ENCODE peak calls at places on chromosome 5, in nine cellular contexts. W is CD4-positive, alpha-beta T cell; I is GM12865; J is HFF-Myc; U is AG04450; T is BJ; Z is breast epithelium; O is dorsolateral prefrontal cortex; P is HepG2. F is an unnamed sample.

GRCh38 chr5:112594060-112594850 is 143.4 kb upstream of the APC start:
- DNase-seq in W (no peak), I (no peak), J (no peak), U (no peak), T (no peak), Z (no peak), O (no peak), P (no peak), F (no peak)

GRCh38 chr5:2375796-2376195 is 375.7 kb downstream of the IRX2 start:
- DNase-seq in W (no peak), I (no peak), J (no peak), U (no peak), T (no peak), Z (no peak), O (no peak), P (no peak), F (no peak)

GRCh38 chr5:93385665-93386064 is 195.4 kb downstream of the NR2F1-AS1 start:
- DNase-seq in W (no peak), I (no peak), J (no peak), U (peak), T (no peak), Z (no peak), O (no peak), P (no peak), F (no peak)

GRCh38 chr5:67996596-67996995 is 219.0 kb upstream of the PIK3R1 start:
- DNase-seq in W (no peak), I (no peak), J (no peak), U (no peak), T (no peak), Z (no peak), O (no peak), P (no peak), F (no peak)

GRCh38 chr5:6626494-6626893 is 6.3 kb downstream of the NSUN2 start:
- DNase-seq in W (no peak), I (no peak), J (no peak), U (no peak), T (no peak), Z (no peak), O (no peak), P (no peak), F (no peak)

GRCh38 chr5:96990102-96990501 is 54.2 kb downstream of the LNPEP start:
- DNase-seq in W (no peak), I (no peak), J (no peak), U (no peak), T (no peak), Z (no peak), O (no peak), P (no peak), F (no peak)

GRCh38 chr5:151005975-151006576 is 14.3 kb upstream of the GPX3 start:
- DNase-seq in W (no peak), I (no peak), J (peak), U (peak), T (peak), Z (peak), O (no peak), P (no peak), F (no peak)

GRCh38 chr5:99544326-99544725 is 615.5 kb upstream of the CHD1 start:
- DNase-seq in W (no peak), I (no peak), J (no peak), U (no peak), T (no peak), Z (no peak), O (no peak), P (no peak), F (no peak)

GRCh38 chr5:1515311-1515920 is 8.3 kb downstream of the LPCAT1 start:
- DNase-seq in W (no peak), I (no peak), J (no peak), U (no peak), T (no peak), Z (peak), O (peak), P (no peak), F (peak)

GRCh38 chr5:135323227-135323626 is 75.8 kb downstream of the MACROH2A1 start:
- DNase-seq in W (no peak), I (no peak), J (no peak), U (no peak), T (no peak), Z (no peak), O (no peak), P (no peak), F (no peak)

GRCh38 chr5:119452373-119453044 is at the start of gene HSD17B4:
- DNase-seq in W (peak), I (peak), J (peak), U (peak), T (peak), Z (peak), O (peak), P (peak), F (peak)

GRCh38 chr5:130002183-130002582 is 97.9 kb downstream of the CHSY3 start:
- DNase-seq in W (no peak), I (no peak), J (no peak), U (no peak), T (no peak), Z (no peak), O (no peak), P (no peak), F (no peak)

GRCh38 chr5:139698461-139699146 is 50.5 kb downstream of the CXXC5 start:
- DNase-seq in W (no peak), I (peak), J (no peak), U (peak), T (no peak), Z (peak), O (no peak), P (no peak), F (peak)

GRCh38 chr5:124957063-124957462 is 210.6 kb upstream of the ZNF608 start:
- DNase-seq in W (no peak), I (no peak), J (no peak), U (no peak), T (no peak), Z (no peak), O (no peak), P (no peak), F (no peak)

GRCh38 chr5:175800656-175801081 is 70.7 kb upstream of the CPLX2 start:
- DNase-seq in W (no peak), I (no peak), J (no peak), U (no peak), T (no peak), Z (no peak), O (no peak), P (no peak), F (no peak)

GRCh38 chr5:172541119-172541763 is 86.9 kb upstream of the SH3PXD2B start:
- DNase-seq in W (no peak), I (no peak), J (no peak), U (no peak), T (no peak), Z (no peak), O (no peak), P (no peak), F (peak)

GRCh38 chr5:32443145-32443540 is 1.4 kb downstream of the ZFR start:
- DNase-seq in W (no peak), I (peak), J (no peak), U (no peak), T (no peak), Z (no peak), O (no peak), P (no peak), F (no peak)

GRCh38 chr5:62977641-62978040 is 399.0 kb downstream of the LRRC70 start:
- DNase-seq in W (no peak), I (no peak), J (no peak), U (no peak), T (no peak), Z (no peak), O (no peak), P (no peak), F (no peak)

GRCh38 chr5:134110382-134110781 is 4.1 kb upstream of the TCF7 start:
- DNase-seq in W (no peak), I (peak), J (no peak), U (no peak), T (no peak), Z (no peak), O (no peak), P (no peak), F (no peak)

GRCh38 chr5:142925795-142926194 is 155.6 kb downstream of the ARHGAP26 start:
- DNase-seq in W (no peak), I (no peak), J (peak), U (peak), T (peak), Z (no peak), O (no peak), P (no peak), F (no peak)

GRCh38 chr5:76325876-76326491 is 77.1 kb upstream of the IQGAP2 start:
- DNase-seq in W (peak), I (peak), J (no peak), U (no peak), T (no peak), Z (no peak), O (no peak), P (no peak), F (no peak)

GRCh38 chr5:43802119-43802518 is 199.1 kb downstream of the NNT start:
- DNase-seq in W (no peak), I (no peak), J (no peak), U (no peak), T (peak), Z (no peak), O (no peak), P (no peak), F (no peak)

GRCh38 chr5:139501376-139501775 is 18.8 kb upstream of the STING1 start:
- DNase-seq in W (no peak), I (no peak), J (no peak), U (no peak), T (no peak), Z (no peak), O (no peak), P (no peak), F (no peak)

GRCh38 chr5:93756372-93756771 is 15.0 kb upstream of the POU5F2 start:
- DNase-seq in W (no peak), I (no peak), J (no peak), U (no peak), T (no peak), Z (no peak), O (no peak), P (no peak), F (no peak)

GRCh38 chr5:175579742-175580432 is 78.0 kb upstream of the HRH2 start:
- DNase-seq in W (no peak), I (no peak), J (no peak), U (no peak), T (no peak), Z (no peak), O (no peak), P (no peak), F (no peak)

DNA sequence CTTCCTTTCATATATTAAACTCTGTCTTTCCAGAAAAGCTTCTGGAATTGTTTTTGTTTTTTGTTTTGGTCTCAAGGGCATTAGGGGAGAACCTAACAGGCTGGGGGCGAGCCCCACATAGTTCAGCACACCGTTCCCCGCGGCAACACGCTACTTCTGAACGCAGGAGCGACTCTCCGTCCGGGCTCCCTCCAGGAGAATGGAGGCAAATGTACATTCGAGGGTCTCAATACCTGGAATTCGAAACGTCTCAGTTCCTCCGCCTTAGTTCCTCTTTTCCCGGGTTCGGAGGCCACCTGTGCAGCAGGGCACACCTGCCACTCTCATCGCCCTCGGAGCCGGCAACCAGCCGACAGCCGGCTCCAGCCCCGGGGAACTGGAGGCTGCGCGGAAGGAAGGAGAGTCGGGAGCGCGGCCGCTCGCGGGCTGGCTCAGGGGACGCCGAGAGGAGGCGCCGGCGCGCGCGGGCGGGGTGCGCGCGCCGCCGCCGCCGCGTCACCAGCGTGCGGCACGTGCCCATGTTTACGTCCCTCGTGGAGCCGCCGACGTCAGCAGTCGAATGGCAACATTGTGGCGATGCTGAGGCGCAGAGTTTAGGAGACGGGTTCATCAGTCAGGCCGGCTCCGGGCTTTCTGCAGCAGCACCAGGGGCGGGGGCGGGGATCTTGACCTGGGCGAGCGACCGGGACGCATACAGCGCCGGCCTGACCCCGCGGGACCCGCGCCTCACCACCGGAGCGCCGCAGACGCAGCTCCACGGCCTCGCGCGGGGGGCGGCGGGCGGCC is at the start of gene JMY:
- DNase-seq in W (peak), I (peak), J (peak), U (peak), T (no peak), Z (peak), O (peak), P (peak), F (peak)
- TF ChIP-seq CTCF in W (no peak), I (no peak), J (no peak), U (peak), T (peak), Z (no peak), O (peak), P (peak), F (no peak)

GRCh38 chr5:38382898-38383297 is 124.5 kb downstream of the EGFLAM start:
- DNase-seq in W (peak), I (peak), J (peak), U (peak), T (no peak), Z (peak), O (no peak), P (peak), F (peak)
- TF ChIP-seq CTCF in W (peak), I (peak), J (peak), U (peak), T (peak), Z (peak), O (peak), P (peak), F (peak)

GRCh38 chr5:74502479-74502950 is 138.0 kb downstream of the ENC1 start:
- DNase-seq in W (no peak), I (no peak), J (no peak), U (no peak), T (no peak), Z (no peak), O (no peak), P (peak), F (no peak)

GRCh38 chr5:74497706-74498105 is 142.8 kb downstream of the ENC1 start:
- DNase-seq in W (no peak), I (no peak), J (no peak), U (no peak), T (no peak), Z (no peak), O (no peak), P (no peak), F (no peak)

GRCh38 chr5:74500037-74500917 is 140.3 kb downstream of the ENC1 start:
- DNase-seq in W (no peak), I (no peak), J (no peak), U (no peak), T (no peak), Z (no peak), O (no peak), P (peak), F (no peak)

GRCh38 chr5:74501674-74502478 is 138.7 kb downstream of the ENC1 start:
- DNase-seq in W (no peak), I (no peak), J (no peak), U (no peak), T (no peak), Z (no peak), O (no peak), P (no peak), F (no peak)

GRCh38 chr5:74499236-74499635 is 141.3 kb downstream of the ENC1 start:
- DNase-seq in W (no peak), I (no peak), J (no peak), U (no peak), T (no peak), Z (no peak), O (no peak), P (peak), F (no peak)
- TF ChIP-seq CTCF in W (no peak), I (no peak), J (no peak), U (no peak), T (no peak), Z (no peak), O (no peak), P (no peak), F (no peak)

DNA sequence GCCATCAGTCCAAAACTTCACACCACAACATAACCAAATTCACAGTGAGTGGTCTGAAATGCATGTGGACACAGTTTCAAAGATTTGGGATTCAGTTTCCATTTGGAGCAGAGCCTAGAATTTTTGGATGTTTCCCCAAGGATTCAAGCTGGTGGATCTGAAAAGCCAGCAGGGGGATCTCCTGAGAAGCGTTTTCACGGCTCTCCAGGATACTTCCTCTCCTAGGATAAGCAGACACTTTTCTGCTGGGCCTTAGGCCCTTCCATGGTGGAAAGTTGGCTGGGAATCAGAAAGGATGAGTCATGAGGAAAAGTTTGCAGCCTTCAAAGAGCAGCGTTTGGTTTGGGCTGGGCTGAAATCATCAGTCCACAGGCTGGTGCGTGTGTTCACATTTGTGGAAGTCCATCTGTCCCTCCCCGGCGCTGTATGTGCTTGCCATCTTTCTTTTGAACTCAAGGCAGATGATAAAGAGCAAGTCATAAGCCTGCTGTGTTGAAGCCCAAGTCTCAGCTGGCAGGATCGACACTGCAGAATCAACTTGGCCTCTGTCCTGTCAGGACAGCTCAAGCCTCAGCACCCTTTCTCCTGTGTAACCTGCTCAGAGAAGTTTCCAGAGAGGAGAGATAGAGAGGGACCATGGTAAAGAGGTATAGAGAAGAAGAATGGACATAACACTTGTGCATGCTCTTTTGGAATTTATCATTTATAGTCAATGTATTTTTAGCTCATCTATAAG is 152.6 kb upstream of the MSX2 start:
- DNase-seq in W (no peak), I (no peak), J (peak), U (peak), T (peak), Z (peak), O (no peak), P (peak), F (peak)
- TF ChIP-seq CTCF in W (no peak), I (no peak), J (peak), U (peak), T (peak), Z (no peak), O (peak), P (no peak), F (no peak)

GRCh38 chr5:108617467-108618435 is 129.9 kb upstream of the FER start:
- DNase-seq in W (no peak), I (no peak), J (no peak), U (no peak), T (no peak), Z (no peak), O (no peak), P (no peak), F (no peak)
- TF ChIP-seq CTCF in W (no peak), I (no peak), J (no peak), U (no peak), T (no peak), Z (no peak), O (no peak), P (no peak), F (no peak)

GRCh38 chr5:170070556-170071412 is 34.9 kb upstream of the FOXI1 start:
- DNase-seq in W (no peak), I (no peak), J (no peak), U (peak), T (no peak), Z (no peak), O (peak), P (no peak), F (peak)
- TF ChIP-seq CTCF in W (peak), I (peak), J (peak), U (peak), T (peak), Z (no peak), O (peak), P (peak), F (peak)

DNA sequence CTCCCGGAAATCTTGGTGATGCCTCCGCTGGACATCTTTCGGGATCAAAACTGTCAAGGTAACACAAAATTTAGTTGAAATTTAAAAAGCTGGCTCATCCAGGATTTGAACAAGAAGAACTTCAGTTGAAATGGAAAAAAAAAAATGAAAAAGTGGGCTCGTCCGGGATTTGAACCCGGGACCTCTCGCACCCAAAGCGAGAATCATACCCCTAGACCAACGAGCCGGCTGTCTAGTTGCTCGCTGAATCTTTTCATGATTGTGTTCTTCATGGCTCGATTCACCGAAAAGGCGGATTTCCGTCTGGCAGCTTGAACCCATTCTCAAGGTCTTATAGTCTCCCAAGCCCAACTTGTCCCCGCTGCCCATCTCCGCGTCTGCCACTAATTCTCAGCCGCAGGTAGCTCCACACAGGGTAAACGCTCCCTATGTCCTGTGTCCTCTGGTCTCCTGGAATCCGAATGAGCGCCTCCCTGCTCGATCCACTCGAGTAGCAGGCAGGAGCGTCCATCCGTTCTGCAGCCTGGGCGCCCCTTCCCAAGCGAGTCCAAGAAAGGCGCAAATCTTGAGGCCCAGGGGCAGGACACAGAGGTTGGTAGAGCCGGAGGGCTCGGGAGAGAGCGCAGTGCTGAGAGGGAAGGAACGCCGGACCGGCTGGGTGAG is 16.2 kb downstream of the TRIM7 start:
- DNase-seq in W (peak), I (peak), J (no peak), U (peak), T (no peak), Z (peak), O (no peak), P (peak), F (peak)
- TF ChIP-seq CTCF in W (no peak), I (no peak), J (no peak), U (no peak), T (no peak), Z (no peak), O (no peak), P (no peak), F (no peak)

GRCh38 chr5:179186801-179187200 is 126.6 kb downstream of the ZNF354C start:
- DNase-seq in W (no peak), I (no peak), J (no peak), U (no peak), T (no peak), Z (no peak), O (no peak), P (no peak), F (no peak)

GRCh38 chr5:179188636-179189035 is 128.5 kb downstream of the ZNF354C start:
- DNase-seq in W (no peak), I (no peak), J (no peak), U (no peak), T (no peak), Z (no peak), O (no peak), P (no peak), F (no peak)

GRCh38 chr5:179186092-179186419 is 125.9 kb downstream of the ZNF354C start:
- DNase-seq in W (no peak), I (no peak), J (no peak), U (no peak), T (no peak), Z (no peak), O (no peak), P (no peak), F (no peak)

GRCh38 chr5:179187681-179188575 is 127.8 kb downstream of the ZNF354C start:
- DNase-seq in W (no peak), I (no peak), J (no peak), U (no peak), T (no peak), Z (no peak), O (no peak), P (no peak), F (no peak)

DNA sequence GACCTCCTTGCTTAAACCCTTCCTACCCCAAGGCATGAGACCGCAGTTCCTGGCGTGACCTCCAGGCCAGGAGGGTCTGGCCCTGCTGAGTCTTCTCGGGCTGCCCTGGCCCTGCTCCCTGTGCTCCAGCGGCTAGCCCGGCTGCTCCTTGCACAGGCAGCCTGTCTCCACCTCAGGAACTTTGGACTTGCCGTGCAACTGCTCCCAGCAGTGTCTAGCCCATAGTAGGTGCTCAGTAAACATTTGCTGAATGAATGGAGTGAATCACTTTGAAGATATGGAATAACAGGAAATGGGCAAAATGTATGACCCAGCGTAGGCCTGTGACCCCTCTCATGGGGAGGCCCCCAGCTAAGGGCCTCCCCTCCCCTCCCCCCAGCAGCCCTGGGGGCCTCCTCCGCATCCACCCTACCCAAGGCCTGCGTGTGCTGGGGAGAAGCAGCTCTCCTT is 127.1 kb downstream of the ZNF354C start:
- DNase-seq in W (no peak), I (no peak), J (no peak), U (no peak), T (no peak), Z (no peak), O (no peak), P (peak), F (no peak)
- TF ChIP-seq CTCF in W (no peak), I (no peak), J (no peak), U (peak), T (peak), Z (no peak), O (no peak), P (no peak), F (peak)